ENCODE peak calls at places on chromosomes 2 and 18, in nine cellular contexts. H, N, A, F, K, E, G, L and J are unnamed samples.

GRCh38 chr18:77858331-77858730 is 608.7 kb downstream of the GALR1 start:
- DNase-seq in H (no peak), A (no peak), N (no peak), K (no peak), L (no peak), F (no peak), E (no peak), G (no peak), J (no peak)

GRCh38 chr18:4455113-4455811 is at the start of gene DLGAP1:
- DNase-seq in E (peak; percentile 64), L (peak; percentile 32), G (no peak), F (no peak), H (no peak), N (peak; percentile 83), A (peak; percentile 11), K (no peak), J (no peak)

GRCh38 chr2:223537669-223538601 is 64.2 kb downstream of the SCG2 start:
- DNase-seq in L (peak; percentile 28), E (peak; percentile 69), N (no peak), G (no peak), F (no peak), H (no peak), A (no peak), K (peak; percentile 64), J (no peak)

GRCh38 chr2:127100261-127101047 is 6.5 kb downstream of the BIN1 start:
- DNase-seq in G (no peak), H (no peak), L (no peak), N (no peak), F (no peak), K (no peak), E (no peak), A (no peak), J (no peak)

GRCh38 chr18:47745227-47745626 is 185.2 kb downstream of the SMAD2 start:
- DNase-seq in G (no peak), K (no peak), H (no peak), F (peak; percentile 48), N (no peak), A (no peak), E (no peak), L (no peak), J (no peak)

GRCh38 chr2:228735697-228736096 is 535.4 kb downstream of the PID1 start:
- DNase-seq in K (no peak), H (no peak), F (no peak), N (no peak), A (no peak), L (no peak), E (no peak), G (no peak), J (no peak)

GRCh38 chr2:64404002-64404731 is 49.8 kb upstream of the LGALSL start:
- DNase-seq in L (peak; percentile 74), A (no peak), H (no peak), E (peak; percentile 83), K (peak; percentile 98), F (peak; percentile 95), G (no peak), N (peak; percentile 77), J (no peak)

GRCh38 chr2:239767016-239767905 is 257.9 kb downstream of the NDUFA10 start:
- DNase-seq in G (no peak), N (no peak), H (peak; percentile 27), F (no peak), A (no peak), E (no peak), K (no peak), L (no peak), J (peak; percentile 2)

GRCh38 chr2:219571311-219572236 is at the start of gene OBSL1:
- DNase-seq in N (peak; percentile 88), L (peak; percentile 34), A (peak; percentile 71), K (peak; percentile 70), H (no peak), G (no peak), E (peak; percentile 73), F (peak; percentile 91), J (no peak)

GRCh38 chr2:205850172-205850571 is 167.9 kb downstream of the NRP2 start:
- DNase-seq in K (no peak), E (no peak), N (no peak), A (no peak), G (no peak), H (no peak), F (peak; percentile 43), L (no peak), J (no peak)

GRCh38 chr18:49795612-49796552 is 17.5 kb downstream of the ACAA2 start:
- DNase-seq in N (no peak), K (no peak), E (peak; percentile 67), G (no peak), H (no peak), F (no peak), A (no peak), L (no peak), J (no peak)
- TF ChIP-seq CTCF in N (no peak), K (no peak), E (no peak), G (no peak), H (no peak), F (no peak), A (no peak), L (no peak), J (no peak)

GRCh38 chr18:26654173-26655009 is 106.0 kb upstream of the KCTD1 start:
- DNase-seq in F (no peak), N (no peak), H (no peak), G (no peak), A (no peak), K (peak; percentile 1), L (no peak), E (no peak), J (no peak)
- TF ChIP-seq CTCF in F (no peak), N (no peak), H (no peak), G (no peak), A (peak; percentile 30), K (no peak), L (no peak), E (no peak), J (no peak)

GRCh38 chr2:11692966-11693521 is 23.0 kb upstream of the NTSR2 start:
- DNase-seq in G (peak; percentile 21), L (no peak), F (peak; percentile 86), E (peak; percentile 60), N (peak; percentile 67), A (no peak), K (peak; percentile 72), H (no peak), J (no peak)
- TF ChIP-seq CTCF in G (peak; percentile 82), L (peak; percentile 92), F (no peak), E (peak; percentile 86), N (peak; percentile 71), A (peak; percentile 84), K (peak; percentile 88), H (peak; percentile 95), J (peak; percentile 67)

GRCh38 chr18:59269563-59270214 is 3.6 kb downstream of the RAX start:
- DNase-seq in E (no peak), A (no peak), L (no peak), F (no peak), H (no peak), K (no peak), G (no peak), N (no peak), J (no peak)

GRCh38 chr18:59267511-59268126 is 5.6 kb downstream of the RAX start:
- DNase-seq in F (no peak), H (no peak), L (no peak), N (peak; percentile 53), G (no peak), E (no peak), K (no peak), A (no peak), J (no peak)

GRCh38 chr18:59270689-59271257 is 2.5 kb downstream of the RAX start:
- DNase-seq in K (no peak), L (no peak), F (no peak), H (no peak), E (no peak), A (no peak), G (no peak), N (no peak), J (no peak)

GRCh38 chr18:59268127-59268721 is 5.0 kb downstream of the RAX start:
- DNase-seq in N (no peak), A (no peak), E (no peak), G (no peak), H (no peak), F (no peak), L (no peak), K (no peak), J (no peak)

GRCh38 chr18:59268722-59269562 is 4.3 kb downstream of the RAX start:
- DNase-seq in G (no peak), E (no peak), N (peak; percentile 84), H (no peak), L (no peak), K (peak; percentile 25), A (no peak), F (no peak), J (no peak)
- TF ChIP-seq CTCF in G (peak; percentile 27), E (no peak), N (no peak), H (no peak), L (no peak), K (no peak), A (peak; percentile 49), F (no peak), J (no peak)

GRCh38 chr2:81266106-81266505 is 961.6 kb upstream of the LRRTM1 start:
- DNase-seq in K (peak; percentile 4), N (peak; percentile 15), A (no peak), E (no peak), G (no peak), H (no peak), F (no peak), L (no peak), J (no peak)
- TF ChIP-seq CTCF in K (peak; percentile 31), N (peak; percentile 37), A (no peak), E (no peak), G (no peak), H (no peak), F (no peak), L (peak; percentile 17), J (no peak)